ENCODE peak calls at places on chromosome 3, in ten cellular contexts. K is thoracic aorta, U is mammary epithelial cell, J is aorta, D is right lobe of liver, Q is trophoblast cell, H is esophagus muscularis mucosa, Z is stomach, A is heart left ventricle, W is cardiac muscle cell. N is an unnamed sample.

GRCh38 chr3:102668247-102668646 is 233.4 kb downstream of the ZPLD1 start:
- DNase-seq in D (no peak), A (no peak), Q (no peak), K (no peak), U (no peak), W (no peak), J (no peak), H (no peak), Z (no peak), N (no peak)

GRCh38 chr3:110414851-110415250 is 656.8 kb upstream of the NECTIN3 start:
- DNase-seq in H (no peak), A (no peak), K (no peak), D (no peak), J (no peak), W (no peak), Q (no peak), Z (no peak), U (peak; percentile 65), N (no peak)

GRCh38 chr3:169668081-169668956 is 4.8 kb upstream of the MECOM start:
- DNase-seq in A (peak; percentile 23), J (peak; percentile 85), H (no peak), W (peak; percentile 67), Z (peak; percentile 64), D (no peak), U (no peak), K (no peak), Q (peak; percentile 58), N (no peak)

GRCh38 chr3:168398371-168399030 is 302.8 kb upstream of the GOLIM4 start:
- DNase-seq in D (no peak), A (no peak), K (no peak), Z (no peak), W (no peak), Q (no peak), J (no peak), U (no peak), H (no peak), N (no peak)

GRCh38 chr3:125211523-125212095 is 939 bp downstream of the SLC12A8 start:
- DNase-seq in H (no peak), D (no peak), W (no peak), Z (no peak), J (no peak), U (no peak), A (no peak), K (no peak), Q (no peak), N (no peak)

GRCh38 chr3:61847784-61848462 is 286.6 kb downstream of the PTPRG start:
- DNase-seq in Z (peak; percentile 27), K (peak; percentile 15), J (no peak), U (no peak), A (peak; percentile 60), D (peak; percentile 83), H (no peak), W (peak; percentile 78), Q (no peak), N (no peak)

GRCh38 chr3:114903213-114903612 is 243.9 kb downstream of the ZBTB20 start:
- DNase-seq in Z (no peak), Q (no peak), D (no peak), W (no peak), H (no peak), A (no peak), K (no peak), U (no peak), J (no peak), N (no peak)

GRCh38 chr3:159586587-159587202 is 401.9 kb upstream of the IL12A start:
- DNase-seq in K (no peak), Q (peak; percentile 24), W (peak; percentile 52), Z (no peak), H (no peak), J (no peak), A (no peak), U (peak; percentile 11), D (no peak), N (no peak)

GRCh38 chr3:73140772-73141434 is 79.4 kb downstream of the EBLN2 start:
- DNase-seq in W (no peak), D (no peak), Z (no peak), Q (no peak), J (no peak), U (no peak), A (no peak), H (peak; percentile 86), K (no peak), N (no peak)

GRCh38 chr3:129003578-129004112 is 2.5 kb downstream of the EFCC1 start:
- DNase-seq in K (no peak), D (no peak), H (no peak), J (no peak), Z (peak; percentile 75), U (peak; percentile 48), Q (peak; percentile 72), W (peak; percentile 64), A (no peak), N (peak; percentile 66)

GRCh38 chr3:4355401-4356224 is 52.4 kb downstream of the SETMAR start:
- DNase-seq in J (no peak), K (no peak), W (peak; percentile 32), Z (peak; percentile 48), H (peak; percentile 89), Q (no peak), D (peak; percentile 58), U (no peak), A (peak; percentile 46), N (no peak)

GRCh38 chr3:78204977-78205376 is 1165.1 kb downstream of the ROBO2 start:
- DNase-seq in U (no peak), Z (no peak), J (no peak), Q (no peak), W (peak; percentile 57), A (peak; percentile 6), D (no peak), H (no peak), K (no peak), N (no peak)

GRCh38 chr3:127037971-127038446 is 55.1 kb downstream of the PLXNA1 start:
- DNase-seq in D (no peak), W (no peak), U (no peak), Q (no peak), A (no peak), Z (no peak), H (no peak), K (no peak), J (peak; percentile 64), N (no peak)

GRCh38 chr3:50816896-50817295 is 142.2 kb downstream of the DOCK3 start:
- DNase-seq in D (no peak), J (no peak), W (no peak), Q (peak; percentile 40), A (no peak), H (no peak), U (peak; percentile 8), Z (no peak), K (no peak), N (no peak)
- H3K27ac ChIP-seq in D (no peak overlapping the region), J (no peak overlapping the region), W (no peak overlapping the region), Q (peak overlapping the region; percentile 81), A (no peak overlapping the region), H (no peak overlapping the region), U (no peak overlapping the region), Z (no peak overlapping the region), K (no peak overlapping the region), N (no peak overlapping the region)

GRCh38 chr3:177197934-177198484 is 727 bp upstream of the TBL1XR1 start:
- DNase-seq in D (no peak), J (no peak), H (no peak), Q (peak; percentile 64), U (no peak), W (no peak), A (no peak), K (no peak), Z (no peak), N (no peak)

GRCh38 chr3:177196473-177197040 is 725 bp downstream of the TBL1XR1 start:
- DNase-seq in A (no peak), Z (peak; percentile 35), D (peak; percentile 62), W (peak; percentile 70), H (no peak), Q (peak; percentile 49), K (peak; percentile 3), J (no peak), U (no peak), N (peak; percentile 65)

GRCh38 chr3:177201707-177202397 is 4.6 kb upstream of the TBL1XR1 start:
- DNase-seq in D (no peak), H (no peak), A (no peak), Z (no peak), J (no peak), U (peak; percentile 90), K (no peak), W (no peak), Q (peak; percentile 95), N (peak; percentile 53)

GRCh38 chr3:177197041-177197933 is at the start of gene TBL1XR1:
- DNase-seq in H (peak; percentile 98), A (peak; percentile 95), K (peak; percentile 73), D (peak; percentile 95), Q (peak; percentile 93), J (peak; percentile 96), W (peak; percentile 96), U (peak; percentile 88), Z (peak; percentile 95), N (peak; percentile 93)

GRCh38 chr3:177199206-177199765 is 2.0 kb upstream of the TBL1XR1 start:
- DNase-seq in U (no peak), A (no peak), Z (no peak), J (no peak), K (no peak), W (no peak), D (no peak), Q (no peak), H (no peak), N (peak; percentile 43)
- H3K4me1 ChIP-seq in U (peaks cover 7% of the 10 kb centered on the region), A (peaks cover 21% of the 10 kb centered on the region), Z (peaks cover 39% of the 10 kb centered on the region), J (no peaks in the 10 kb centered on the region), K (peaks cover 10% of the 10 kb centered on the region), W (peaks cover 13% of the 10 kb centered on the region), D (no peaks in the 10 kb centered on the region), Q (peaks cover 3% of the 10 kb centered on the region), H (peaks cover 24% of the 10 kb centered on the region), N (peaks cover 27% of the 10 kb centered on the region)

DNA sequence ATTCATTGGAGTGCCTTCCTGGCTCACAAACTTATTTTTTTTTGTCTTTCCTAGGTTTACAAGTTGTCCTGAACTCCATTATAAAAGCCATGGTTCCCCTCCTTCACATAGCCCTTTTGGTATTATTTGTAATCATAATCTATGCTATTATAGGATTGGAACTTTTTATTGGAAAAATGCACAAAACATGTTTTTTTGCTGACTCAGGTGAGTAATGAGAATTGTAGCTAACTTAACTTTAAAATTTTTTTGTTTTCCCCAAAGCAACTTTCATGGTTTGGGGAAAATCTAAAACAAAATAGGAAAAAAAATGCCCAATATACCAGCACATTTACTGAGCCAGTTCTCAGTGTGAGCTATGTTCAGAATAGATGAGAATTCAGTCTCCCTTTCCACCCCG is 171.2 kb downstream of the CACNA1D start:
- DNase-seq in W (no peak), J (no peak), Z (no peak), A (no peak), K (no peak), Q (no peak), D (no peak), H (no peak), U (no peak), N (no peak)
- H3K27me3 ChIP-seq in W (no peaks in the 10 kb centered on the region), J (no peaks in the 10 kb centered on the region), Z (no peaks in the 10 kb centered on the region), A (peaks cover 2% of the 10 kb centered on the region), K (no peaks in the 10 kb centered on the region), Q (no peaks in the 10 kb centered on the region), D (no peaks in the 10 kb centered on the region), H (no peaks in the 10 kb centered on the region), U (no peaks in the 10 kb centered on the region), N (peaks cover 3% of the 10 kb centered on the region)

GRCh38 chr3:177447938-177448337 is 250.7 kb upstream of the TBL1XR1 start:
- DNase-seq in Z (peak; percentile 89), Q (no peak), A (no peak), H (no peak), W (no peak), J (no peak), D (no peak), U (peak; percentile 99), K (no peak), N (no peak)
- H3K27ac ChIP-seq in Z (peak overlapping the region; percentile 36), Q (no peak overlapping the region), A (no peak overlapping the region), H (peak overlapping the region; percentile 73), W (no peak overlapping the region), J (no peak overlapping the region), D (no peak overlapping the region), U (peak overlapping the region; percentile 99), K (no peak overlapping the region), N (no peak overlapping the region)

N was measured in naive thymus-derived CD4-positive, alpha-beta T cell.